ENCODE peak calls at places on chromosome 1, in eight cellular contexts. J is OCI-LY7, S is uterus, Q is transverse colon, T is thoracic aorta, P is body of pancreas, F is fibroblast of lung, E is colonic mucosa. Y is an unnamed sample.

GRCh38 chr1:9518454-9518998 is 20.7 kb upstream of the SLC25A33 start:
- DNase-seq in S (no peak), F (no peak), T (no peak), Q (no peak), P (no peak), J (no peak), E (no peak), Y (no peak)

GRCh38 chr1:208093754-208094719 is 150.1 kb downstream of the PLXNA2 start:
- DNase-seq in Q (peak; percentile 61), T (no peak), P (peak; percentile 82), S (peak; percentile 47), F (peak; percentile 63), E (peak; percentile 74), J (peak; percentile 42), Y (peak; percentile 55)

GRCh38 chr1:113835686-113836290 is 23.5 kb upstream of the RSBN1 start:
- DNase-seq in J (peak; percentile 71), F (peak; percentile 74), Q (no peak), E (no peak), P (no peak), S (no peak), T (no peak), Y (peak; percentile 64)

GRCh38 chr1:21522525-21523038 is 13.4 kb downstream of the ALPL start:
- DNase-seq in Q (no peak), E (no peak), T (no peak), P (no peak), F (no peak), S (no peak), J (no peak), Y (no peak)

GRCh38 chr1:34982820-34983376 is 2.2 kb downstream of the TMEM35B start:
- DNase-seq in S (no peak), P (no peak), Q (no peak), E (no peak), J (peak; percentile 72), T (no peak), F (no peak), Y (no peak)

GRCh38 chr1:89952021-89952995 is 42.6 kb upstream of the ZNF326 start:
- DNase-seq in E (no peak), J (no peak), T (no peak), Q (no peak), F (peak; percentile 55), S (no peak), P (no peak), Y (no peak)

GRCh38 chr1:46691997-46692790 is 20.5 kb downstream of the TEX38 start:
- DNase-seq in E (no peak), T (no peak), P (peak; percentile 31), F (peak; percentile 12), J (no peak), S (no peak), Q (no peak), Y (no peak)

GRCh38 chr1:221023482-221023881 is 144.2 kb downstream of the HLX start:
- DNase-seq in T (no peak), S (no peak), Q (no peak), J (no peak), F (no peak), P (no peak), E (no peak), Y (no peak)

GRCh38 chr1:108708726-108709660 is 3.7 kb upstream of the FNDC7 start:
- DNase-seq in T (no peak), J (peak; percentile 38), E (peak; percentile 41), S (no peak), F (no peak), P (no peak), Q (peak; percentile 26), Y (peak; percentile 41)

GRCh38 chr1:234918216-234918841 is 210.3 kb downstream of the TOMM20 start:
- DNase-seq in F (no peak), Q (peak; percentile 17), J (no peak), E (peak; percentile 55), S (no peak), T (no peak), P (peak; percentile 47), Y (no peak)

GRCh38 chr1:58440696-58441095 is 105.8 kb downstream of the OMA1 start:
- DNase-seq in E (no peak), Q (no peak), T (no peak), S (no peak), P (no peak), F (no peak), J (no peak), Y (no peak)

GRCh38 chr1:21520899-21521716 is 11.9 kb downstream of the ALPL start:
- DNase-seq in J (no peak), Q (no peak), E (no peak), F (peak; percentile 43), T (no peak), S (no peak), P (no peak), Y (no peak)

GRCh38 chr1:9181176-9181906 is 52.4 kb upstream of the GPR157 start:
- DNase-seq in F (peak; percentile 72), S (peak; percentile 81), T (no peak), P (peak; percentile 67), E (peak; percentile 81), J (peak; percentile 63), Q (peak; percentile 80), Y (peak; percentile 57)

GRCh38 chr1:28272215-28272852 is 13.0 kb downstream of the SESN2 start:
- DNase-seq in F (no peak), T (no peak), S (no peak), Q (no peak), P (no peak), E (no peak), J (no peak), Y (no peak)

GRCh38 chr1:90274376-90274775 is 279.5 kb downstream of the ZNF326 start:
- DNase-seq in J (no peak), F (no peak), E (no peak), S (no peak), Q (no peak), T (no peak), P (no peak), Y (no peak)

DNA sequence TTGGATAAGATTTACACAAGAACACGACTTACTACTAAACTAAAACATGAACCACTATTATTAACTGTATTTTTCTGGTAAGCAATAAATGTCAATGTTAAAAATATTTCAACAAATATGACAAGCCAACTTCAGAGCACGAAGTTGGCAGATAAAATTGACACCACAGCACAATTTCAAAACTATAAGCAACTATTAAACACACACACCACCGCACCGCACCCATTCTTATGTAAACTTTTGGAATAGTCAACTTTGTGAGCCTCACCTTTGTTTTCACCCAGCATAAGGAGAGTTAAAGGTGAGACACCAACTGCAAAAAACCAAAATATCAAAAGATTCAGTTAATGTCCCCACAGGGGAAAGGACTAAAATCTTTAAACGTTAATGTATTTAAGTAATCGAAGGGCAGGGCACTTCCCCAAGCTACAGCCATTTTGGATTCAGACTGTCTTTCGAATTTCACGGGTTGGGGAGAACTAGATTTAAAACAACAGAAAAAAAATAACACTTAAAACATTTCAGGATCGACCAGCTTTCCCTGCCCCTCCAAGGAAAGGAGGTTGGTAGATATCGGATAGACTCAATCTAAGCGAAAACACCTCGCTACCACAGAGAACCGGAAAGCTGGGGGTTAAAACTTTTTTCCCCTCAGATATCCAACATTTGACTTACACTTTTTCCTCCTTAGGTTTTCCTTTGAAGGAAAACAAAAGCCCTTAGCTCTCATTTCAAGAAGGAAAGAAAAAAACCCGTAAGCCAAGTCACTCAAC is 839 bp downstream of the GPBP1L1 start:
- DNase-seq in J (peak; percentile 21), F (peak; percentile 23), T (no peak), E (peak; percentile 49), S (no peak), Q (no peak), P (no peak), Y (peak; percentile 66)
- H3K4me1 ChIP-seq in J (peaks cover 46% of the 10 kb centered on the region), F (peaks cover 6% of the 10 kb centered on the region), T (peaks cover 36% of the 10 kb centered on the region), E (peaks cover 19% of the 10 kb centered on the region), S (peaks cover 7% of the 10 kb centered on the region), Q (peaks cover 54% of the 10 kb centered on the region), P (peaks cover 53% of the 10 kb centered on the region), Y (no peaks in the 10 kb centered on the region)

GRCh38 chr1:38418195-38419030 is 371.8 kb upstream of the POU3F1 start:
- DNase-seq in F (no peak), E (no peak), T (no peak), J (no peak), Q (no peak), P (no peak), S (no peak), Y (no peak)
- H3K9me3 ChIP-seq in F (no peaks in the 10 kb centered on the region), E (no peaks in the 10 kb centered on the region), T (no peaks in the 10 kb centered on the region), J (no peaks in the 10 kb centered on the region), Q (no peaks in the 10 kb centered on the region), P (no peaks in the 10 kb centered on the region), S (no peaks in the 10 kb centered on the region), Y (no peaks in the 10 kb centered on the region)

DNA sequence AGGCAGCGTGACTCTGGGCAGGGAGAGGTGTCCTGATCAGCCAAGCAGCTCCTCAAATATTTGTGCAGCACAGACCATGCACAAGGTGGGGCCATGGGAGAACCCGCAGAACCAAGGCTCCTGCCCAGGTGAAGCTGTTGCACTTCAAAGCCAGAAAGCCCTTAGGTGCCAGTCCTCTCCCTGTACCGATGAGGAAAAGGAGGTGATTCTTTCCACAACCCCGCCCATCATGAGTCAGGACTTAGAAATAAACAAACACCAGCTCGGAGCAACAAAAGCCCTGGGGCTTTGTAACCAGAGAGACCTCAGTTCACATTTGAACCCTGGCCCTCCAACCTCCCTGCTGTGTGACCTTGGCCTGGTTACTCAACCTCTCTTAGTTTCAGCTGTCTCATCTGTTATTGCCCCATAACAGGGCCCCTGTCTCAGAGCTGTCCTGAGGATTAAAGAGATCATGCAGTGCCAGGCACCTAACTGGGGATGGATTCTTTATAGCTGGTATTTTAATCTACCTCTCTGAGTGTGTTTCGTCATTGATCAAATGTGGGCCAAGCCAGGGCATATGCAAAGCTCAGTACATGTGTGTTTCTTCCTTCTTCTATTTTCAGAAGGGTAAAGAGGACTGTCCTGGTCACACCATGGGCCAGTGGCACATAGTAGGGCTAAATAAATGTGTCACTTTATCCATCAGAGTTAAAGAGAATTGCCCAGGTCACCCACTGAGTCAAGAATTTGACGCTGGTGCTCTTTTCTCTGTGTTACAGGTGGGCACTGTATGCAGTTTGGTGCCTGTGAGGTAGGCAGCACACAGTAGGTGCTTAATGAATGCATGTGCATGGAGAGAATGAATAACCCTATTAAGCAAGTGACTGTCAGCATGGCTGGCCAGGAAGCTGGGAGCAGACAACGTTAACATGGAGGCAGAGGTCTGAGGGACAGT is 1.4 kb downstream of the LDLRAD1 start:
- DNase-seq in S (no peak), P (peak; percentile 9), E (peak; percentile 69), F (peak; percentile 39), J (no peak), Q (peak; percentile 60), T (no peak), Y (peak; percentile 76)
- H3K4me3 ChIP-seq in S (no peak overlapping the region), P (no peak overlapping the region), E (no peak overlapping the region), F (no peak overlapping the region), J (no peak overlapping the region), Q (no peak overlapping the region), T (no peak overlapping the region), Y (no peak overlapping the region)

GRCh38 chr1:117365350-117366280 is 1.6 kb upstream of the MAN1A2 start:
- DNase-seq in F (peak; percentile 18), T (no peak), Q (no peak), P (peak; percentile 41), E (no peak), S (no peak), J (peak; percentile 13), Y (peak; percentile 11)

GRCh38 chr1:117367769-117368059 is 465 bp downstream of the MAN1A2 start:
- DNase-seq in F (no peak), E (peak; percentile 28), P (no peak), J (peak; percentile 55), Q (no peak), S (no peak), T (no peak), Y (no peak)

GRCh38 chr1:117366982-117367768 is at the start of gene MAN1A2:
- DNase-seq in Q (peak; percentile 92), F (peak; percentile 72), E (peak; percentile 93), T (peak; percentile 36), S (peak; percentile 86), P (peak; percentile 96), J (peak; percentile 87), Y (peak; percentile 86)

GRCh38 chr1:117368116-117369108 is 1.2 kb downstream of the MAN1A2 start:
- DNase-seq in Q (no peak), F (peak; percentile 22), T (no peak), J (peak; percentile 63), S (no peak), P (peak; percentile 36), E (peak; percentile 31), Y (peak; percentile 48)

GRCh38 chr1:117366281-117366981 is 818 bp upstream of the MAN1A2 start:
- DNase-seq in F (peak; percentile 72), E (peak; percentile 83), S (peak; percentile 89), P (peak; percentile 94), T (peak; percentile 23), J (peak; percentile 85), Q (peak; percentile 92), Y (peak; percentile 87)
- H3K4me1 ChIP-seq in F (no peaks in the 10 kb centered on the region), E (peaks cover 3% of the 10 kb centered on the region), S (no peaks in the 10 kb centered on the region), P (peaks cover 19% of the 10 kb centered on the region), T (peaks cover 26% of the 10 kb centered on the region), J (peaks cover 36% of the 10 kb centered on the region), Q (peaks cover 34% of the 10 kb centered on the region), Y (peaks cover 2% of the 10 kb centered on the region)

Y was measured in small intestine.